ENCODE peak calls at places on chromosomes 12 and 14, in seven cellular contexts. X is A172; D is body of pancreas; G is activated T-cell treated with anti-CD3 and anti-CD28 coated beads, Interleukin-2, amount 50 U/mL, for 72 hours; K is IMR-90; H is hypothalamus; F is H4. E is an unnamed sample.

GRCh38 chr12:16573652-16574077 is 32.3 kb downstream of the LMO3 start:
- DNase-seq in H (no peak), K (peak), X (no peak), G (no peak), D (peak), F (no peak), E (no peak)

GRCh38 chr12:54689984-54690383 is 41.8 kb upstream of the DCD start:
- DNase-seq in H (no peak), X (peak), D (no peak), F (no peak), G (no peak), K (no peak), E (no peak)

GRCh38 chr14:40841886-40842285 is 764.8 kb upstream of the LRFN5 start:
- DNase-seq in H (no peak), D (no peak), X (no peak), F (no peak), K (no peak), G (no peak), E (no peak)

GRCh38 chr12:1851126-1851791 is 30.9 kb downstream of the LRTM2 start:
- DNase-seq in X (peak), K (peak), D (no peak), F (peak), G (no peak), H (no peak), E (peak)

GRCh38 chr12:78977463-78977862 is 112.9 kb downstream of the SYT1 start:
- DNase-seq in X (no peak), K (no peak), G (no peak), H (no peak), F (no peak), D (no peak), E (no peak)

GRCh38 chr14:99733551-99734405 is 49.7 kb downstream of the CYP46A1 start:
- DNase-seq in D (peak), G (no peak), X (no peak), K (no peak), F (no peak), H (peak), E (no peak)

GRCh38 chr12:104686196-104686595 is 229.4 kb downstream of the CHST11 start:
- DNase-seq in X (peak), D (no peak), F (no peak), G (no peak), H (no peak), K (peak), E (no peak)

GRCh38 chr12:13165578-13166120 is 30.9 kb upstream of the EMP1 start:
- DNase-seq in X (peak), F (peak), G (peak), D (peak), K (peak), H (no peak), E (peak)

GRCh38 chr14:58430156-58430555 is 2.6 kb downstream of the KIAA0586 start:
- DNase-seq in H (no peak), F (no peak), D (no peak), X (peak), K (peak), G (peak), E (no peak)

GRCh38 chr12:108112815-108113556 is 16.1 kb upstream of the WSCD2 start:
- DNase-seq in H (no peak), K (no peak), D (no peak), X (no peak), G (no peak), F (no peak), E (no peak)

GRCh38 chr12:68367903-68368302 is 35.7 kb upstream of the MDM1 start:
- DNase-seq in H (no peak), D (no peak), G (no peak), K (no peak), F (no peak), X (no peak), E (no peak)